ENCODE peak calls at places on chromosomes 11 and 22, in six cellular contexts. One of them, this sample, is unnamed.

GRCh38 chr22:42646569-42647525 is 2.3 kb downstream of the CYB5R3 start:
- DNase-seq in vagina: peak; percentile 96
- DNase-seq in neural crest cell: no peak
- DNase-seq in BE2C: peak; percentile 80
- DNase-seq in HepG2: no peak
- DNase-seq in HCT116: no peak
- DNase-seq in this sample: no peak

GRCh38 chr22:45478108-45478771 is 24.4 kb upstream of the FBLN1 start:
- DNase-seq in vagina: no peak
- DNase-seq in neural crest cell: no peak
- DNase-seq in BE2C: no peak
- DNase-seq in HepG2: peak; percentile 77
- DNase-seq in HCT116: no peak
- DNase-seq in this sample: no peak

GRCh38 chr22:30354644-30355043 is 2.0 kb downstream of the SF3A1 start:
- DNase-seq in vagina: no peak
- DNase-seq in neural crest cell: no peak
- DNase-seq in BE2C: no peak
- DNase-seq in HepG2: no peak
- DNase-seq in HCT116: no peak
- DNase-seq in this sample: no peak

GRCh38 chr11:65032216-65032615 is 5.0 kb downstream of the SNX15 start:
- DNase-seq in vagina: no peak
- DNase-seq in neural crest cell: no peak
- DNase-seq in BE2C: no peak
- DNase-seq in HepG2: no peak
- DNase-seq in HCT116: no peak
- DNase-seq in this sample: no peak

GRCh38 chr11:72702842-72703241 is 28.6 kb upstream of the PDE2A start:
- DNase-seq in vagina: no peak
- DNase-seq in neural crest cell: no peak
- DNase-seq in BE2C: no peak
- DNase-seq in HepG2: no peak
- DNase-seq in HCT116: no peak
- DNase-seq in this sample: no peak

GRCh38 chr11:46006418-46007070 is 84.1 kb downstream of the LARGE2 start:
- DNase-seq in vagina: no peak
- DNase-seq in neural crest cell: peak; percentile 24
- DNase-seq in BE2C: peak; percentile 28
- DNase-seq in HepG2: peak; percentile 71
- DNase-seq in HCT116: peak; percentile 63
- DNase-seq in this sample: no peak

GRCh38 chr22:45090364-45090960 is 73.3 kb upstream of the NUP50 start:
- DNase-seq in vagina: no peak
- DNase-seq in neural crest cell: peak; percentile 17
- DNase-seq in BE2C: no peak
- DNase-seq in HepG2: peak; percentile 26
- DNase-seq in HCT116: no peak
- DNase-seq in this sample: no peak

GRCh38 chr22:45783690-45784089 is 112.1 kb downstream of the ATXN10 start:
- DNase-seq in vagina: no peak
- DNase-seq in neural crest cell: no peak
- DNase-seq in BE2C: no peak
- DNase-seq in HepG2: no peak
- DNase-seq in HCT116: no peak
- DNase-seq in this sample: no peak

GRCh38 chr11:65205602-65205967 is 23.9 kb downstream of the CAPN1 start:
- DNase-seq in vagina: no peak
- DNase-seq in neural crest cell: no peak
- DNase-seq in BE2C: no peak
- DNase-seq in HepG2: no peak
- DNase-seq in HCT116: no peak
- DNase-seq in this sample: no peak

GRCh38 chr11:82732734-82733443 is 775 bp downstream of the FAM181B start:
- DNase-seq in vagina: no peak
- DNase-seq in neural crest cell: no peak
- DNase-seq in BE2C: peak; percentile 66
- DNase-seq in HepG2: no peak
- DNase-seq in HCT116: no peak
- DNase-seq in this sample: no peak

GRCh38 chr11:9626778-9627394 is 37.0 kb upstream of the SWAP70 start:
- DNase-seq in vagina: no peak
- DNase-seq in neural crest cell: peak; percentile 24
- DNase-seq in BE2C: no peak
- DNase-seq in HepG2: no peak
- DNase-seq in HCT116: no peak
- DNase-seq in this sample: no peak

GRCh38 chr11:69089258-69089657 is 40.5 kb downstream of the TPCN2 start:
- DNase-seq in vagina: no peak
- DNase-seq in neural crest cell: no peak
- DNase-seq in BE2C: no peak
- DNase-seq in HepG2: no peak
- DNase-seq in HCT116: no peak
- DNase-seq in this sample: no peak

GRCh38 chr11:90874971-90875370 is 652.1 kb upstream of the CHORDC1 start:
- DNase-seq in vagina: no peak
- DNase-seq in neural crest cell: no peak
- DNase-seq in BE2C: no peak
- DNase-seq in HepG2: no peak
- DNase-seq in HCT116: no peak
- DNase-seq in this sample: no peak

GRCh38 chr22:35819421-35819820 is 101.7 kb downstream of the APOL5 start:
- DNase-seq in vagina: no peak
- DNase-seq in neural crest cell: no peak
- DNase-seq in BE2C: no peak
- DNase-seq in HepG2: peak; percentile 54
- DNase-seq in HCT116: no peak
- DNase-seq in this sample: no peak

GRCh38 chr11:120304526-120304925 is 20.6 kb upstream of the TLCD5 start:
- DNase-seq in vagina: no peak
- DNase-seq in neural crest cell: no peak
- DNase-seq in BE2C: no peak
- DNase-seq in HepG2: no peak
- DNase-seq in HCT116: peak; percentile 34
- DNase-seq in this sample: no peak

GRCh38 chr11:122494171-122494570 is 161.4 kb upstream of the UBASH3B start:
- DNase-seq in vagina: no peak
- DNase-seq in neural crest cell: no peak
- DNase-seq in BE2C: no peak
- DNase-seq in HepG2: no peak
- DNase-seq in HCT116: no peak
- DNase-seq in this sample: no peak

GRCh38 chr11:126683766-126684728 is 316.5 kb downstream of the KIRREL3 start:
- DNase-seq in vagina: no peak
- DNase-seq in neural crest cell: no peak
- DNase-seq in BE2C: no peak
- DNase-seq in HepG2: no peak
- DNase-seq in HCT116: no peak
- DNase-seq in this sample: no peak

GRCh38 chr11:69867076-69868002 is 48.1 kb upstream of the FGF3 start:
- DNase-seq in vagina: no peak
- DNase-seq in neural crest cell: no peak
- DNase-seq in BE2C: no peak
- DNase-seq in HepG2: no peak
- DNase-seq in HCT116: no peak
- DNase-seq in this sample: peak; percentile 11

GRCh38 chr11:31995525-31996123 is 95.2 kb upstream of the RCN1 start:
- DNase-seq in vagina: no peak
- DNase-seq in neural crest cell: no peak
- DNase-seq in BE2C: no peak
- DNase-seq in HepG2: no peak
- DNase-seq in HCT116: no peak
- DNase-seq in this sample: no peak

GRCh38 chr11:17972987-17973386 is 39.9 kb downstream of the SERGEF start:
- DNase-seq in vagina: no peak
- DNase-seq in neural crest cell: peak; percentile 40
- DNase-seq in BE2C: peak; percentile 58
- DNase-seq in HepG2: peak; percentile 23
- DNase-seq in HCT116: peak; percentile 60
- DNase-seq in this sample: no peak

GRCh38 chr22:29260601-29261315 is 7.0 kb downstream of the RHBDD3 start:
- DNase-seq in vagina: no peak
- DNase-seq in neural crest cell: no peak
- DNase-seq in BE2C: no peak
- DNase-seq in HepG2: no peak
- DNase-seq in HCT116: no peak
- DNase-seq in this sample: no peak

GRCh38 chr11:68106165-68106940 is 14.8 kb downstream of the CHKA start:
- DNase-seq in vagina: no peak
- DNase-seq in neural crest cell: no peak
- DNase-seq in BE2C: no peak
- DNase-seq in HepG2: peak; percentile 61
- DNase-seq in HCT116: no peak
- DNase-seq in this sample: no peak

DNA sequence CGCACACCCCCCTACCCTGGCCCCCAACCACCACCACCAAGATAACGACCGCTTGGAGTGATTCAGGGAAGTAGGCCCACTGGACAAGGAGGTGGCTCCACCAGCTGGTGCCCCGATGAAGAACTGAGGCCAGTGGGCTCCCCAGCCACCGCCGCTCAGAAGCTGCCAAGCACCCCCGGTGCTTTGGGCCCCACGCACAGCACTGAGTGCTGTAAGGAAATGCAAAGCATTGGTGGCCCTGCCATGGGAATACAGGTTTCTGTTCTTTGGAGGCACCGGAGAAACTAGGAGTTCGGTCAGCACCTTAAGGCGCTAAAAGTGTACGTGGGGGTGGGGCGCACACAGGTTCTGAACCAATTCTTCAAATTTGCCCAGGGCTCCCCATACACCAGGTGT is 664 bp upstream of the PRSS23 start:
- DNase-seq in vagina: no peak
- DNase-seq in neural crest cell: no peak
- DNase-seq in BE2C: no peak
- DNase-seq in HepG2: no peak
- DNase-seq in HCT116: no peak
- DNase-seq in this sample: no peak
- TF ChIP-seq CTCF in vagina: no peak
- TF ChIP-seq CTCF in neural crest cell: peak; percentile 3
- TF ChIP-seq CTCF in BE2C: no peak
- TF ChIP-seq CTCF in HepG2: peak; percentile 11
- TF ChIP-seq CTCF in HCT116: peak; percentile 34
- TF ChIP-seq CTCF in this sample: no peak

DNA sequence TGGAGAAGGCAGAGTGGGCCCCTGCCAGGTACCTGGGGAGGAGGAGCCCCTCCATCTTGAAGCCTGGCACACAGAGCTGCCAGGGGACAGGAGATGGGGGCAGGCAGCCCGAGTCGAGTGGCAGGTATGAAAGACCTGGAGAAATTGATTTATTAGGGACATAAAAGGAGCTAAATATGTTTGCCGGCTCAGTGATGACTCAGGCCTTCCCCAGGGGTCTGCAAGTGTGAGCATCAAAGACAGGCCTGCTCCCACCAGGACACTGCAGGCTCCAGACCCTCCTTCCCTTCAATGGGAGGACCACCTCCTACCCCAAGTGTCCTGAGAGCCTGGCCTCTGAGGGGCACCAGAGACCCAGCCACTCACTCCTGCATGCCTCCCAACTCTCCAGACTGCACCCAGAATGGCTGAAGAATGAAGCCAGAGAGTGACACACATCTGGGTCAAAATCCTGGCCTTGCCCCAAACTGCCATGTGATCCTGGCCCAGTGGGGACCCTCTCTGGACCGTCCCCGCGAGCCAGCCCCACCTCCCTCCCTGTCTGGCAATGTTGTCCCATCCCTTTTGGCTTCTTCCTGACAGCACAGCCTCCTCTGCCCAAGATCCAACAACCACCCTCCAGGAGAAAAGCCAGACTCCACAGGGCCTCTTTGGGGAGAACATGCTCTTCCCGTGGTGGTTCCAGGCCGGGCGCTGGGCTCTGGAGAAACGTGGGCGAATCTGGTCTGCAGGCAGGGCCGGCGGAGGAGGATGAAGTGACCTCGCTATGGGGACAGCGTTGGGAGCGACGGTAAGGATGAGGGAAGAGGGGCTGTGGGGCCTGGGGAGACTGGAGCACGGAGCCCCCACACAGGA is 36.2 kb downstream of the CYTH4 start:
- DNase-seq in vagina: no peak
- DNase-seq in neural crest cell: no peak
- DNase-seq in BE2C: no peak
- DNase-seq in HepG2: no peak
- DNase-seq in HCT116: no peak
- DNase-seq in this sample: no peak
- TF ChIP-seq CTCF in vagina: no peak
- TF ChIP-seq CTCF in neural crest cell: no peak
- TF ChIP-seq CTCF in BE2C: no peak
- TF ChIP-seq CTCF in HepG2: peak; percentile 18
- TF ChIP-seq CTCF in HCT116: no peak
- TF ChIP-seq CTCF in this sample: no peak

DNA sequence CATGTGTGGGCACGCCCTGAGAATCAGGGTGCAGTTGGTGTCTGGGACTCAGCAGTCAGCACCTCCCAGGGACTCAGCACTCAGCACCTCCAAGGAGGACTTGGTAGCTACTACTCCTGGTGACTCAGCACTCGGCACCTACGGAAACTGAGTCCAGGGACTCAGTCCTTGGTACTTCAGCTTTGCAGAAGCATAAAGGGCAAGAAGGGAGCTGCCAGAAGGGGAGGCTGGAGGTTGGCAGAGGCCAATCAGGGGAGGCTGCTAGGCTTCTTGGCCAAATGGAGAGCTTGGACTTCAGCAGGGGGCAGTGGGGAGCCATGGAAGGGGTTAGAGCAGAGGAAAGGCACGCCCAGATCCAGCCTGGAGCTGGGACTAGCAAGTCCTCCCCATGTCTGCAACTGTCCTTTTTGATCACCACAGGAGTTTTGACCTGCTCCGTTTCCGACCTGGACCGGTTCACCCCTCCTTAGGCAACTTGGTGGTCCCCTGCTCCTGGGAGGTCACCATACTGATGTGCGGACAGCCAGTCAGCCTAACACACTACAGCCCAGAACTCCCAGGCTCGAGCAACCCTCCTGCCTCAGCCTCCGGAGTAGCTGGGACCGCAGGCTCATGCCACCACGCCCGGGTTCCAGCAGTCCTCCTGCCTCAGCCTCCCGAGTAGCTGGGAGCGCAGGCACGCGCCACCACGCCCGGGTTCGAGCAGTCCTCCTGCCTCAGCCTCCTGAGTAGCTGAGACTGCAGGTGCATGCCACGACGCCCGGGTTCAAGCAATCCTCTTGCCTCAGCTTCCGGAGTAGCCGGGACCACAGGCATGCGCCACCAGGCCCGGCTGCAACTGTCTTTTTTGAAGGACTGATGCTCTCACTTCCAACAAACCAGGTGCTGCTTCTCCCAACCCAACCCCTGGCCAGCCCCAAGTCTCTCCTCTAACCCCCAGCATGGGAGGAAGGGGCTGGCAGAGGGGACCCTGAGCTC is 1.5 kb downstream of the ANO9 start:
- DNase-seq in vagina: no peak
- DNase-seq in neural crest cell: no peak
- DNase-seq in BE2C: no peak
- DNase-seq in HepG2: peak; percentile 32
- DNase-seq in HCT116: no peak
- DNase-seq in this sample: no peak
- TF ChIP-seq CTCF in vagina: no peak
- TF ChIP-seq CTCF in neural crest cell: no peak
- TF ChIP-seq CTCF in BE2C: peak; percentile 14
- TF ChIP-seq CTCF in HepG2: peak; percentile 64
- TF ChIP-seq CTCF in HCT116: no peak
- TF ChIP-seq CTCF in this sample: no peak

GRCh38 chr22:22884010-22884887 is 3.4 kb upstream of the IGLL5 start:
- DNase-seq in vagina: peak; percentile 93
- DNase-seq in neural crest cell: peak; percentile 61
- DNase-seq in BE2C: peak; percentile 73
- DNase-seq in HepG2: peak; percentile 42
- DNase-seq in HCT116: peak; percentile 66
- DNase-seq in this sample: peak; percentile 67
- TF ChIP-seq CTCF in vagina: peak; percentile 2
- TF ChIP-seq CTCF in neural crest cell: peak; percentile 73
- TF ChIP-seq CTCF in BE2C: peak; percentile 92
- TF ChIP-seq CTCF in HepG2: peak; percentile 77
- TF ChIP-seq CTCF in HCT116: peak; percentile 82
- TF ChIP-seq CTCF in this sample: peak; percentile 82

GRCh38 chr11:2927851-2928604 is 1.2 kb downstream of the PHLDA2 start:
- DNase-seq in vagina: no peak
- DNase-seq in neural crest cell: no peak
- DNase-seq in BE2C: no peak
- DNase-seq in HepG2: no peak
- DNase-seq in HCT116: no peak
- DNase-seq in this sample: no peak
- TF ChIP-seq CTCF in vagina: no peak
- TF ChIP-seq CTCF in neural crest cell: no peak
- TF ChIP-seq CTCF in BE2C: no peak
- TF ChIP-seq CTCF in HepG2: no peak
- TF ChIP-seq CTCF in HCT116: no peak
- TF ChIP-seq CTCF in this sample: no peak

This sample was measured in natural killer cell.